ENCODE peak calls at places on chromosomes 13 and 19, in ten cellular contexts. S is right lobe of liver; E is brain microvascular endothelial cell; J is SK-N-SH; P is DND-41; H is effector memory CD4-positive, alpha-beta T cell; A is substantia nigra; I is astrocyte; W is right cardiac atrium; Y is HCT116. O is an unnamed sample.

GRCh38 chr13:50136678-50137077 is 121.4 kb downstream of the KCNRG start:
- DNase-seq in S (no peak), E (no peak), J (no peak), P (no peak), H (no peak), A (no peak), I (no peak), W (no peak), Y (no peak), O (no peak)

GRCh38 chr13:110449225-110450015 is 112.1 kb downstream of the RAB20 start:
- DNase-seq in S (no peak), E (no peak), J (no peak), P (no peak), H (no peak), A (no peak), I (no peak), W (no peak), Y (no peak), O (no peak)

GRCh38 chr19:5191091-5191490 is 149.5 kb downstream of the PTPRS start:
- DNase-seq in S (no peak), E (no peak), J (no peak), P (no peak), H (no peak), A (no peak), I (peak), W (no peak), Y (no peak), O (no peak)

GRCh38 chr13:104086205-104086604 is 1020.0 kb upstream of the SLC10A2 start:
- DNase-seq in S (no peak), E (no peak), J (peak), P (no peak), H (no peak), A (no peak), I (peak), W (no peak), Y (no peak), O (no peak)

GRCh38 chr19:19137556-19138109 is 645 bp downstream of the TMEM161A start:
- DNase-seq in S (no peak), E (no peak), J (peak), P (no peak), H (no peak), A (no peak), I (no peak), W (no peak), Y (no peak), O (no peak)

GRCh38 chr19:11581740-11582139 is 4.3 kb upstream of the ACP5 start:
- DNase-seq in S (no peak), E (peak), J (no peak), P (peak), H (no peak), A (no peak), I (peak), W (no peak), Y (no peak), O (peak)

GRCh38 chr13:23600534-23600933 is 30.3 kb downstream of the TNFRSF19 start:
- DNase-seq in S (no peak), E (no peak), J (no peak), P (no peak), H (no peak), A (no peak), I (no peak), W (no peak), Y (no peak), O (no peak)

GRCh38 chr19:54630784-54631183 is 500 bp downstream of the LILRB1 start:
- DNase-seq in S (no peak), E (no peak), J (no peak), P (no peak), H (no peak), A (no peak), I (no peak), W (no peak), Y (no peak), O (no peak)

GRCh38 chr19:16828990-16829821 is at the start of gene SIN3B:
- DNase-seq in S (peak), E (peak), J (peak), P (peak), H (peak), A (peak), I (peak), W (peak), Y (peak), O (peak)

GRCh38 chr19:16822648-16823047 is 6.5 kb upstream of the SIN3B start:
- DNase-seq in S (no peak), E (no peak), J (no peak), P (no peak), H (no peak), A (no peak), I (no peak), W (no peak), Y (peak), O (no peak)

GRCh38 chr19:16824658-16825311 is 4.4 kb upstream of the SIN3B start:
- DNase-seq in S (no peak), E (peak), J (no peak), P (no peak), H (no peak), A (peak), I (peak), W (no peak), Y (no peak), O (no peak)

GRCh38 chr19:16829822-16830289 is 658 bp downstream of the SIN3B start:
- DNase-seq in S (no peak), E (no peak), J (peak), P (no peak), H (no peak), A (no peak), I (no peak), W (no peak), Y (no peak), O (no peak)

DNA sequence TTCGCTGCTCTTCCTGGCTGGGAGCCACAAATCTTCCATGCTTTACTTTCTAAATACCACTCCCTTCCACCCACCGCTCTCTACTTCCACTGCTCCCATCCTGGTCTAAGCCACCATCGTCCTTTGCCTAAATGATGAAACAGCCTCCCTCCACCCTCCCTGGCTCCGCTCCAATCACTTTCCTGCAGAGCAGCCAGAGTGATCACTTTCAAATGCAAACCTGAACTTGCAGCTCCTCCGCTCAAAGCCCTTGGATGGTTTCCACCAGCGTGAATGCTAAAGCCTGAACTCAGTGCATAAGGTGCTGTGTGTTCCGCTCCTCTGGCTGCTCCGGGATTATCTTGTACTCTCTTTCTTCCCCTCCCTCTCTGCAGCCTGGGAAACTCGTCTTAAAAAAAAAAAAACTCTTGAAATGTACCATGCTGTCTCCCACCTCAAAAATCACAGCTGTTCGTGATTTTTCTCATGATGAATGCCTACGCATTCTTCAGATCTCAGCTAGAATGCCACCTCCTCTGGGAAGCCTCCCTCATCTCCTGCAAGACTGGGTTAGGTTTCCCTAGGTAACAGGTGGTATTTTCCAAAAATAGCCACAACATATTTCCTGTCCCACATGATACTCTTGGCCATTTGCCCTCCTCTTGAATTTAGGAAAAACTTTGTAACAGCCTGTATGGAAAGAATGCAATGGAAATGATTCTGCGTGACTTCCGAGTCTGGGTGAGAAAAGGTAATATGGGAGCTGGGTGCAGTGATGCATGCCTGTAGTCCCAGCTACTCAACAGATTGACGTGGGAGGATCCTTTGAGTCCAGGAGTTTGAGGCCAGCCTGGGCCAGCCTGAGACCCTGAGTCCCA is 3.7 kb upstream of the SIN3B start:
- DNase-seq in S (no peak), E (peak), J (peak), P (no peak), H (no peak), A (peak), I (peak), W (peak), Y (no peak), O (no peak)
- H3K27ac ChIP-seq in S (peak), E (peak), J (no peak), P (no peak), H (no peak), A (no peak), I (peak), W (peak), Y (no peak), O (no peak)

GRCh38 chr13:56700324-56700723 is 440.4 kb upstream of the PRR20A start:
- DNase-seq in S (no peak), E (no peak), J (no peak), P (no peak), H (no peak), A (no peak), I (no peak), W (no peak), Y (no peak), O (no peak)
- H3K27ac ChIP-seq in S (no peak), E (no peak), J (no peak), P (no peak), H (no peak), A (no peak), I (no peak), W (no peak), Y (no peak), O (no peak)

GRCh38 chr19:32354345-32354744 is 8.9 kb downstream of the ZNF507 start:
- DNase-seq in S (no peak), E (no peak), J (no peak), P (no peak), H (no peak), A (no peak), I (no peak), W (no peak), Y (no peak), O (no peak)

GRCh38 chr19:32346901-32347300 is 1.5 kb downstream of the ZNF507 start:
- DNase-seq in S (no peak), E (no peak), J (no peak), P (no peak), H (no peak), A (no peak), I (no peak), W (no peak), Y (no peak), O (no peak)

GRCh38 chr19:32349724-32350475 is 4.5 kb downstream of the ZNF507 start:
- DNase-seq in S (no peak), E (no peak), J (no peak), P (no peak), H (no peak), A (no peak), I (no peak), W (no peak), Y (no peak), O (no peak)

GRCh38 chr19:32351807-32352630 is 6.6 kb downstream of the ZNF507 start:
- DNase-seq in S (no peak), E (peak), J (no peak), P (no peak), H (no peak), A (no peak), I (peak), W (no peak), Y (no peak), O (no peak)

GRCh38 chr19:32350492-32350891 is 5.1 kb downstream of the ZNF507 start:
- DNase-seq in S (no peak), E (no peak), J (no peak), P (no peak), H (no peak), A (no peak), I (no peak), W (no peak), Y (no peak), O (no peak)
- H3K27ac ChIP-seq in S (peak), E (no peak), J (no peak), P (no peak), H (no peak), A (no peak), I (no peak), W (no peak), Y (no peak), O (no peak)

DNA sequence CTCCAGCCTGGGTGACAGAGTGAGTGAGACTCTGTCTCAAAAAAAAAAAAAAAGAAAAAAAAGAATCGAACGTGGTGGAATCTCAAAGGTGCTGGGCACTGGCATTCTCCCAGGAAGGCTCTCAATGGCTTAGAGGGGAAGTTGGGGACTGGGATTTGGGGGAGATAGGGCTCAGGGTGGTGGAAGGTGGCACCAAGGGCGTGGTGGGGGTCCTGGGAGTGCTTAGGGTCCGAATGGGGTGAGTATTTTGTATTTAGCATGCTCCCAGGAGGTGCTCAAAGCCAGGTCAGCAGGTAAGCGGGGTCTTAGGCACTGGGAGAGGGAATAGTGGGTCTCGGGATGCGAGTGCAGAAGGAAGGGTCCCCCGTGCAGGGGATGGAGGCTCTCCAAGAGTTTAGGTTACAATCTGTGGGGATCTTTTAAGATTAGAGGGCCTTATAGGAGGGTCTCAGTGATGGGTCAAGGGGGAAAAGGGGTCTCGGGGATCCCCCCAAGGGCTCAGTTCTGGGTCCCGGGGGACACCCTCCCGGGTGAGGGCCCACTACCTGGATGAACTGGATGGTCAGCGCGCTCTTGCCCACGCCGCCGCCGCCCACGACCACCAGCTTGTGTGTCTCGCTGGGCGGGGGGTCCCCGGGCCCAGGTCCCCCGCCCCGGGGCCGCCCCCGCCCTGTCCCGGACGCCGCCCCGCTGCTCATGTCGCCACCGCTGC is 386 bp downstream of the RRAS start:
- DNase-seq in S (no peak), E (no peak), J (no peak), P (peak), H (no peak), A (no peak), I (no peak), W (peak), Y (no peak), O (no peak)
- H3K27ac ChIP-seq in S (peak), E (peak), J (peak), P (peak), H (peak), A (peak), I (peak), W (peak), Y (peak), O (peak)

GRCh38 chr19:53132231-53132991 is at the start of gene ZNF415:
- DNase-seq in S (peak), E (peak), J (peak), P (peak), H (no peak), A (peak), I (peak), W (peak), Y (no peak), O (peak)
- H3K27ac ChIP-seq in S (peak), E (no peak), J (peak), P (peak), H (no peak), A (peak), I (no peak), W (peak), Y (no peak), O (no peak)

GRCh38 chr19:46466536-46467199 is 4.7 kb downstream of the PNMA8A start:
- DNase-seq in S (no peak), E (peak), J (no peak), P (no peak), H (no peak), A (no peak), I (peak), W (peak), Y (no peak), O (no peak)
- H3K27ac ChIP-seq in S (no peak), E (peak), J (no peak), P (no peak), H (no peak), A (no peak), I (peak), W (no peak), Y (no peak), O (no peak)